ENCODE peak calls at places on chromosomes 6 and 20, in seven cellular contexts. T is effector memory CD4-positive, alpha-beta T cell; M is cardiac muscle cell; D is heart left ventricle; W is naive thymus-derived CD4-positive, alpha-beta T cell; G is stomach; N is endothelial cell of umbilical vein. S is an unnamed sample.

GRCh38 chr20:32485770-32486248 is 99.3 kb downstream of the NOL4L start:
- DNase-seq in T (no peak), G (no peak), D (no peak), W (no peak), M (no peak), N (peak; percentile 61), S (no peak)

GRCh38 chr20:16520154-16520553 is 53.1 kb downstream of the KIF16B start:
- DNase-seq in W (no peak), M (peak; percentile 28), G (no peak), D (no peak), T (no peak), N (no peak), S (no peak)

GRCh38 chr20:32018269-32019155 is 8.3 kb downstream of the CCM2L start:
- DNase-seq in N (peak; percentile 66), G (peak; percentile 75), W (peak; percentile 43), M (peak; percentile 73), T (peak; percentile 21), D (peak; percentile 58), S (peak; percentile 42)

GRCh38 chr20:44910690-44911262 is 916 bp downstream of the PABPC1L start:
- DNase-seq in M (no peak), D (no peak), T (no peak), N (no peak), G (no peak), W (no peak), S (no peak)

GRCh38 chr6:111727798-111728197 is 122.1 kb upstream of the TRAF3IP2 start:
- DNase-seq in M (no peak), D (no peak), T (no peak), W (no peak), G (no peak), N (no peak), S (no peak)

GRCh38 chr6:150352321-150353296 is 16.2 kb upstream of the IYD start:
- DNase-seq in W (no peak), G (no peak), D (no peak), T (no peak), M (no peak), N (no peak), S (no peak)

GRCh38 chr6:145715426-145715825 is 19.9 kb downstream of the EPM2A start:
- DNase-seq in G (no peak), N (no peak), W (no peak), T (no peak), M (no peak), D (no peak), S (no peak)

GRCh38 chr20:53692465-53693067 is 98.9 kb upstream of the ZNF217 start:
- DNase-seq in G (no peak), W (no peak), D (peak; percentile 46), M (no peak), N (peak; percentile 35), T (no peak), S (no peak)

GRCh38 chr20:22652685-22653568 is 68.6 kb upstream of the FOXA2 start:
- DNase-seq in N (no peak), W (no peak), M (no peak), T (no peak), D (no peak), G (no peak), S (no peak)

GRCh38 chr6:25174678-25175077 is 104.5 kb upstream of the CARMIL1 start:
- DNase-seq in G (no peak), N (no peak), D (no peak), M (no peak), T (no peak), W (no peak), S (no peak)

GRCh38 chr20:19300395-19300794 is 88.0 kb downstream of the SLC24A3 start:
- DNase-seq in T (no peak), N (no peak), D (no peak), G (no peak), M (no peak), W (no peak), S (no peak)

GRCh38 chr6:148973809-148974208 is 227.0 kb downstream of the UST start:
- DNase-seq in M (peak; percentile 54), W (no peak), G (no peak), T (no peak), N (no peak), D (no peak), S (no peak)

GRCh38 chr20:51087306-51087705 is 64.4 kb upstream of the KCNG1 start:
- DNase-seq in N (no peak), T (no peak), M (no peak), D (no peak), W (no peak), G (no peak), S (no peak)

GRCh38 chr6:53059648-53060589 is 5.3 kb upstream of the FBXO9 start:
- DNase-seq in G (no peak), T (no peak), M (no peak), N (peak; percentile 9), D (no peak), W (no peak), S (no peak)

GRCh38 chr6:30843611-30843998 is 40.7 kb upstream of the DDR1 start:
- DNase-seq in T (no peak), W (no peak), N (no peak), M (no peak), D (no peak), G (no peak), S (no peak)

GRCh38 chr6:26295691-26296555 is 69.1 kb upstream of the BTN3A2 start:
- DNase-seq in T (no peak), W (no peak), M (no peak), N (peak; percentile 72), D (no peak), G (peak; percentile 30), S (no peak)

GRCh38 chr6:136668571-136668970 is 118.3 kb upstream of the MAP7 start:
- DNase-seq in W (no peak), D (no peak), N (no peak), T (no peak), M (no peak), G (no peak), S (no peak)

GRCh38 chr20:1965520-1966278 is 28.2 kb downstream of the PDYN start:
- DNase-seq in G (peak; percentile 69), D (peak; percentile 72), T (peak; percentile 25), N (peak; percentile 63), M (peak; percentile 84), W (peak; percentile 73), S (peak; percentile 59)

GRCh38 chr20:1509237-1509636 is 18.0 kb upstream of the SIRPB2 start:
- DNase-seq in M (peak; percentile 6), N (peak; percentile 36), G (no peak), W (peak; percentile 41), T (no peak), D (no peak), S (peak; percentile 8)

GRCh38 chr6:129890164-129890563 is 29.0 kb upstream of the TMEM244 start:
- DNase-seq in G (no peak), W (no peak), N (peak; percentile 39), M (no peak), T (no peak), D (no peak), S (no peak)

GRCh38 chr6:5290500-5290899 is 29.2 kb downstream of the FARS2 start:
- DNase-seq in M (no peak), G (no peak), D (no peak), W (no peak), N (no peak), T (no peak), S (no peak)
- H3K4me1 ChIP-seq in M (peaks cover 28% of the 10 kb centered on the region), G (peaks cover 3% of the 10 kb centered on the region), D (peaks cover 28% of the 10 kb centered on the region), W (no peaks in the 10 kb centered on the region), N (no peaks in the 10 kb centered on the region), T (no peaks in the 10 kb centered on the region), S (peaks cover 19% of the 10 kb centered on the region)

DNA sequence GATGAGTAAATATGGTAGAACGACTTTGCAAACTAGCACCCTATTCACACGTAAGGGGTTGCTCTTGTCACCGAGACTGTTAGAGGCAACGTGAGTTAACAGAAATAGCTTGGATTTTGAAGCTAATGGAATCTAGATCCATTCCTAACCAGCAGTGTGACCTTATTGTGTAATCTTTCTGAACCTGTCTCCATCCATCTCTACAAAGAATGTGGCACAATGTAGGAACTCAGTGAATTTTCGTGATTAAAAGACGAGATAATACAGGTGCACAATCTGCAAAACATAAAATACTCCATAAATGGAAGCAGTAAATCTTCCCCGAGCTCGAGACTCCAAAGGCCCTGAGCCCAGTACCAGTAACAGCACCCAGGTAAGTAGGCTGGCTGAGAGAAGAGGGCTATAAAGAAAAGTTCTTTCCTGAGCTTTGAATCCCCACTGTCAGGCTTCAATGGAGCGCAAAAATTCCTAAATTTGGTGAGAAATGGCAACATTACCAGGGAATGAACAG is 801 bp upstream of the KIFC1 start:
- DNase-seq in M (no peak), N (no peak), D (no peak), T (no peak), W (no peak), G (no peak), S (no peak)
- H3K4me3 ChIP-seq in M (no peak overlapping the region), N (no peak overlapping the region), D (peak overlapping the region; percentile 55), T (no peak overlapping the region), W (peak overlapping the region; percentile 28), G (peak overlapping the region; percentile 60), S (no peak overlapping the region)

DNA sequence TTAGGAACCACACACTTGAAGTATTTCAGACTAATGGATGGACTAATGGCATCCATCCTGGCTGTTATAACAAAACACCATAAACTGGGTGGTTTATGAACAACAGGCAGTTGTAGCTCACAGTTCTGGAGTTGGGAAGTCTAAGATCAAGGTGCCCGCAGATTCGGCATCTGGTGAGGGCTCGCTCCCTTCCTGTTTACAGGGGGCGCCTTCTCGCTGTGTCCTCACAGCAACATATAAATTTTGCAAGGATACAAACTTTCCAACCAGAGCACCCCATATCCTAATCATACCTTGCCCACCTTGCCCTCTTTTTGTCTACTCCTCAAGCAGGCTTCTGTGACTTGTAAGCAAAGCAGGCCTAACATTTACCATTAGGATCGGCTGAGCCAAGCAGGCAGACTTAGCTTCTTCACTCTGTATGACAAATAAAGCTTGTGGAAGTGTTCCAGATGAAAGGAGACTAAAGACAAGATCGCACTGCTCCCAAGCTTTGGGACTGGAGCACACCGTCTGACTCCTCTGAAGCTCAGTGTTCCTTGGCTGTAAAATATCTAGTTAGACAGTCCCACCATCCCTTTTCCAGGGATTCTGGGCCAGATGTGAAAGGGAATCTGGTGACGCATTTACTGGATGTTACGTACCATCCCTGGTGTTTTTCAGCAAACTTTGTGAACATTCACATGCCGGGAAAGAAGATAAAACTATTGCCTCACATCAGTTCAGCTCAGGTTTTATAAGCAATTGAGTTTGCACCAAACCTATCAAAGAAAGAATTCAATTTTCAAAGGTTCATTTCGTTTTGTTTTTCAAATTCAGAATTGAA is 34.8 kb downstream of the GFOD1 start:
- DNase-seq in M (no peak), D (no peak), W (no peak), T (no peak), G (no peak), N (no peak), S (no peak)
- H3K27ac ChIP-seq in M (no peak overlapping the region), D (no peak overlapping the region), W (no peak overlapping the region), T (no peak overlapping the region), G (peak overlapping the region; percentile 79), N (no peak overlapping the region), S (no peak overlapping the region)

GRCh38 chr6:170291271-170292110 is 613 bp upstream of the DLL1 start:
- DNase-seq in D (peak; percentile 79), G (peak; percentile 57), W (no peak), M (peak; percentile 72), N (peak; percentile 44), T (no peak), S (peak; percentile 46)

GRCh38 chr6:170292111-170292777 is 1.4 kb upstream of the DLL1 start:
- DNase-seq in W (no peak), M (no peak), N (peak; percentile 8), D (no peak), T (no peak), G (no peak), S (no peak)

GRCh38 chr6:170289108-170289931 is 1.6 kb downstream of the DLL1 start:
- DNase-seq in T (no peak), G (no peak), D (no peak), W (no peak), M (no peak), N (no peak), S (peak; percentile 37)

GRCh38 chr6:170289971-170290305 is 940 bp downstream of the DLL1 start:
- DNase-seq in N (no peak), G (no peak), D (no peak), W (no peak), T (no peak), M (no peak), S (peak; percentile 35)

GRCh38 chr6:170290306-170291128 is at the start of gene DLL1:
- DNase-seq in G (peak; percentile 57), M (peak; percentile 68), T (no peak), D (peak; percentile 66), N (peak; percentile 52), W (no peak), S (peak; percentile 36)
- H3K4me1 ChIP-seq in G (peaks cover 69% of the 10 kb centered on the region), M (peaks cover 13% of the 10 kb centered on the region), T (peaks cover 47% of the 10 kb centered on the region), D (peaks cover 66% of the 10 kb centered on the region), N (peaks cover 24% of the 10 kb centered on the region), W (peaks cover 34% of the 10 kb centered on the region), S (peaks cover 56% of the 10 kb centered on the region)

S was measured in CD4-positive, alpha-beta memory T cell.